ENCODE peak calls at places on chromosomes 1 and 21, in four cellular contexts. One of them, this sample, is unnamed.

GRCh38 chr1:197391303-197392226 is 123.5 kb downstream of the CRB1 start:
- DNase-seq in transverse colon: no peak
- DNase-seq in omental fat pad: no peak
- DNase-seq in tibial artery: no peak
- DNase-seq in this sample: no peak

GRCh38 chr1:169538998-169539871 is 47.0 kb downstream of the F5 start:
- DNase-seq in transverse colon: no peak
- DNase-seq in omental fat pad: no peak
- DNase-seq in tibial artery: no peak
- DNase-seq in this sample: no peak

GRCh38 chr1:234065794-234066447 is 161.4 kb downstream of the SLC35F3 start:
- DNase-seq in transverse colon: peak
- DNase-seq in omental fat pad: peak
- DNase-seq in tibial artery: peak
- DNase-seq in this sample: peak

GRCh38 chr21:21764281-21764680 is 766.1 kb downstream of the NCAM2 start:
- DNase-seq in transverse colon: no peak
- DNase-seq in omental fat pad: no peak
- DNase-seq in tibial artery: no peak
- DNase-seq in this sample: no peak

GRCh38 chr1:1215881-1216605 is 2.1 kb upstream of the TNFRSF4 start:
- DNase-seq in transverse colon: no peak
- DNase-seq in omental fat pad: no peak
- DNase-seq in tibial artery: no peak
- DNase-seq in this sample: no peak

GRCh38 chr1:47841356-47841755 is 155.8 kb downstream of the TRABD2B start:
- DNase-seq in transverse colon: peak
- DNase-seq in omental fat pad: no peak
- DNase-seq in tibial artery: no peak
- DNase-seq in this sample: no peak

GRCh38 chr1:22184892-22185612 is 42.2 kb upstream of the WNT4 start:
- DNase-seq in transverse colon: peak
- DNase-seq in omental fat pad: no peak
- DNase-seq in tibial artery: no peak
- DNase-seq in this sample: no peak

GRCh38 chr1:86388777-86389176 is 7.3 kb downstream of the ODF2L start:
- DNase-seq in transverse colon: no peak
- DNase-seq in omental fat pad: no peak
- DNase-seq in tibial artery: no peak
- DNase-seq in this sample: no peak

GRCh38 chr1:158506369-158506987 is 34.5 kb downstream of the OR10R2 start:
- DNase-seq in transverse colon: peak
- DNase-seq in omental fat pad: peak
- DNase-seq in tibial artery: no peak
- DNase-seq in this sample: no peak
- TF ChIP-seq CTCF in transverse colon: peak
- TF ChIP-seq CTCF in omental fat pad: no peak
- TF ChIP-seq CTCF in tibial artery: peak
- TF ChIP-seq CTCF in this sample: peak

DNA sequence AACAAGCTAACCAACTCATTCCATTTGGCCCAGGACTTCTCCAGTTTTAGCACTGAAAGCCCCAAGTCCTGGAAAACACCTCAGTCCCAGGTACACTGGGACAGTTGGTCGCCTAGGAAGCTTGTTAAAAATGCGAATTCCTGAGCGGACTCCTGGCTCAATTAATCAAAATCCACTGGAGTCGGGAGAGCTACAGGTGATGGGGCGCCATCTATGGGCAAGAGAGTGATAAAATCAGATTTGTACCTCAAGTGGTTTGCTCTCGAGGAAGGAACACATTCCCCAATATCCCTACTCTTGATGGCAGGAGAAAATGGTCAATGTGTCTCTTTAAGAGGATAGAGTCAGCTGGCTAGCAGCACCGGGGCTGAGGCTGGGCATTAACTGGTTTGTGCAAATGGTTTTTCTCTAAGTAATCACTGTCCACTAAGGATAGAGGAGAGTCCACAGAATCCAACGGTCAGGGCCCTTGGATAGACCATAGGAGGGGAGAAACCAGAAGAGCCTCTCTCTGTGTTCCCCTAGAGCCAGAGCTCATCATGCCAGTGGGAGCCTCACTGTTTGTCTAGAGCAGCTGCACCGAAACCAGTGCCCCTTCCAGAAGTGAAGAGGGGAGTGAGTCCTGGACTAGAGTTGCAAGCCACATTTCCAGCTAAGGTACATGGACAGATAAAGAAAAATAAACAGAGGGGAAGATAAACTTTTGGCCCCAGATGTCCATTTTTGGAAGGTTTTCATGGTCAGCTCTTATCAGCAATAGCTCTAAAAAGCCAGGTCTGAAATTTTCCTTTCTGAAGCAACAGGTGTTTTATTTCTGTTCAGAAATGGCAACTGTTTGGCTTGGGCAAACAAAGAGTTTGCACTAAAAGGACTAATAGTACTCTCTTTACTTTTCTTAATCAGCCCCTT is 148.5 kb downstream of the TENT5C start:
- DNase-seq in transverse colon: peak
- DNase-seq in omental fat pad: no peak
- DNase-seq in tibial artery: peak
- DNase-seq in this sample: no peak
- TF ChIP-seq CTCF in transverse colon: peak
- TF ChIP-seq CTCF in omental fat pad: no peak
- TF ChIP-seq CTCF in tibial artery: peak
- TF ChIP-seq CTCF in this sample: peak

GRCh38 chr1:216750031-216750627 is 26.9 kb upstream of the ESRRG start:
- DNase-seq in transverse colon: no peak
- DNase-seq in omental fat pad: no peak
- DNase-seq in tibial artery: no peak
- DNase-seq in this sample: no peak
- TF ChIP-seq CTCF in transverse colon: peak
- TF ChIP-seq CTCF in omental fat pad: no peak
- TF ChIP-seq CTCF in tibial artery: peak
- TF ChIP-seq CTCF in this sample: no peak

DNA sequence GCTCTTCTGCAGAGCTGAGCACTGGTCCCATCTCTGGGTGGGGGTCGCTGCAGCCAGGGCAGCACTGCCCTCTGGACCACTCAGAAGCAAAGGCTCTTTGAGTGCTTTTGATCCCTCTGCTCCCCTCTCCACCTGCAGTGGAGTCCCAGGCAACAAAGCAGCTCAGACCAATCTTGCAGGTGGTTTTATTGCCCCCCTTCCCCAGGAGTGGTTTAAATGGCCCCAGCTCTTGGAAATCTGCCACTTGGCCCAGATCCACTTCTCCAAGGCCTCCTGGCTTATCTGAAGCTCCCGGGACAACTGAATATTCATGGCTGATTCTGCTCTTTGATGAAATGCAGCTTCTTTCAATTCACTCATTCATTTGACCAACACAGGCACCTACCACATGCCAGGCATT is 2.7 kb downstream of the STUM start:
- DNase-seq in transverse colon: peak
- DNase-seq in omental fat pad: no peak
- DNase-seq in tibial artery: no peak
- DNase-seq in this sample: no peak
- TF ChIP-seq CTCF in transverse colon: no peak
- TF ChIP-seq CTCF in omental fat pad: no peak
- TF ChIP-seq CTCF in tibial artery: no peak
- TF ChIP-seq CTCF in this sample: no peak

GRCh38 chr1:117981455-117982192 is 52.1 kb downstream of the WDR3 start:
- DNase-seq in transverse colon: no peak
- DNase-seq in omental fat pad: no peak
- DNase-seq in tibial artery: no peak
- DNase-seq in this sample: no peak

GRCh38 chr1:117985239-117985638 is 55.7 kb downstream of the WDR3 start:
- DNase-seq in transverse colon: no peak
- DNase-seq in omental fat pad: no peak
- DNase-seq in tibial artery: no peak
- DNase-seq in this sample: no peak

DNA sequence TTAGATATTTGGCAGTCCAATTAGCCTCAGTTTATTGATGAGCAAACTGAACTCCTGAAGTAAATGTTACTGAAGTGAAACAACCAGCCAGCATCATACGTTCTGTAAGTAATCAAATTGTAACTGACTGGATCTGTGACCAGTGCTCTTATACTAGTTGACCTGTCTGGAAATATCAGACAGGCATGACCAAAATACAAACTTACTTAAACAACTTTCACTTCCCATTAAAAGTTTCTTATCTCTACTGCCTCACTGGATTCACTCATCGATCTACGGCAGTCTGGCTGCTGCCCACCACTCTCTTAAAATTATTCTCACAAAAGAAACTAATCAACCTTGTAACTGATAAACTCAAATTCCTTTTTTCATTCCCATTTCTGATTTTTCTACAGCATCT is 56.4 kb downstream of the WDR3 start:
- DNase-seq in transverse colon: no peak
- DNase-seq in omental fat pad: no peak
- DNase-seq in tibial artery: no peak
- DNase-seq in this sample: no peak
- TF ChIP-seq CTCF in transverse colon: no peak
- TF ChIP-seq CTCF in omental fat pad: no peak
- TF ChIP-seq CTCF in tibial artery: no peak
- TF ChIP-seq CTCF in this sample: no peak

DNA sequence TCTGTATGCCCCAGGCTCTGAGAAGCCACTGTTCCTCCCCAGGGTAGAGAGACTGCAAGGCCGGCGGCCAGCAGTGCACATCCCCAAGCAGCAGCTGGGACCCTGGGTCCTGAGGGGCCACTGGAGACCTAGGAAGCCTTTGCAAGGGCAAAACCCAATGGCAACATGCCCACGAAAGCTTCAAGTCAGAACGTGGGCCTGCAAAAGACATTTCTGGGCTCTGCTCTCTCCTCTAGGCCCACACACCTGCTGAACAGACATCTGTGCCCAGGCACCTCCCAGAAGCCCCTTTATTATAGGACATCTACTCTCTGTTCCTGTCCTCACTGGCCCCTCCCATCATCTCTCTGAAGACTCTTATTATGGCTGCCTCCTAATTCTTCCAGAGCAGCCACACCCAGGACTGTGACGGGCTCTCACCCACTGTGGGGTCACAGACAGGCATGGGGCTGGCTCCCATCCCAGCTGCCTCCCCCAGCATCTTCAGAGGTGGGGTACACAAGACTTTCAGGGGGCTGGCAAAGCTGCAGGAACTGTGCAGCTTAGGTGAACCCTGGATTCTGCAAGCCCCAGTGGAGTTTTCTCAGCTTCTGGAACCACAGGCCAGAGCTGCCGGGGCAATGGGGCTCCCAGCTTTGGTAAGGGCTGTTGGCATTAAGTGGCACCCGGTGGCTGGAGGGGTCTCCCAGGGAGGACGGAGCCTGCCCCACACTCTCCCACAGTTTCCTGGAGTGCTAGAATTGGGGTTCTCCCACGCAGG is 12.6 kb downstream of the TRIM11 start:
- DNase-seq in transverse colon: no peak
- DNase-seq in omental fat pad: no peak
- DNase-seq in tibial artery: no peak
- DNase-seq in this sample: no peak
- TF ChIP-seq CTCF in transverse colon: no peak
- TF ChIP-seq CTCF in omental fat pad: no peak
- TF ChIP-seq CTCF in tibial artery: no peak
- TF ChIP-seq CTCF in this sample: no peak

GRCh38 chr1:36411674-36412648 is 14.3 kb upstream of the LSM10 start:
- DNase-seq in transverse colon: no peak
- DNase-seq in omental fat pad: no peak
- DNase-seq in tibial artery: no peak
- DNase-seq in this sample: no peak
- TF ChIP-seq CTCF in transverse colon: no peak
- TF ChIP-seq CTCF in omental fat pad: no peak
- TF ChIP-seq CTCF in tibial artery: no peak
- TF ChIP-seq CTCF in this sample: no peak

GRCh38 chr1:199675937-199676336 is 351.6 kb upstream of the NR5A2 start:
- DNase-seq in transverse colon: no peak
- DNase-seq in omental fat pad: no peak
- DNase-seq in tibial artery: no peak
- DNase-seq in this sample: no peak
- TF ChIP-seq CTCF in transverse colon: peak
- TF ChIP-seq CTCF in omental fat pad: no peak
- TF ChIP-seq CTCF in tibial artery: no peak
- TF ChIP-seq CTCF in this sample: no peak

GRCh38 chr1:158002022-158002629 is 8.7 kb downstream of the KIRREL1 start:
- DNase-seq in transverse colon: no peak
- DNase-seq in omental fat pad: no peak
- DNase-seq in tibial artery: no peak
- DNase-seq in this sample: no peak
- TF ChIP-seq CTCF in transverse colon: no peak
- TF ChIP-seq CTCF in omental fat pad: no peak
- TF ChIP-seq CTCF in tibial artery: no peak
- TF ChIP-seq CTCF in this sample: no peak

This sample was measured in natural killer cell.